ENCODE peak calls at places on chromosome 15, in five cellular contexts. W is ACHN, K is astrocyte of the cerebellum, I is neural progenitor cell, Y is hippocampal formation. A is an unnamed sample.

GRCh38 chr15:94972314-94972713 is 741.0 kb downstream of the MCTP2 start:
- DNase-seq in W (no peak), K (no peak), I (peak; percentile 8), Y (no peak), A (no peak)

GRCh38 chr15:66524801-66525200 is 19.7 kb downstream of the ZWILCH start:
- DNase-seq in W (no peak), K (no peak), I (no peak), Y (no peak), A (no peak)

GRCh38 chr15:80264031-80264430 is 12.0 kb upstream of the CTXND1 start:
- DNase-seq in W (no peak), K (peak; percentile 11), I (peak; percentile 25), Y (no peak), A (no peak)

GRCh38 chr15:62547584-62547983 is 382.5 kb upstream of the C2CD4B start:
- DNase-seq in W (no peak), K (no peak), I (no peak), Y (no peak), A (no peak)

GRCh38 chr15:68411735-68412134 is 20.2 kb downstream of the ITGA11 start:
- DNase-seq in W (no peak), K (no peak), I (no peak), Y (no peak), A (no peak)

GRCh38 chr15:63133786-63134185 is 12.1 kb downstream of the LACTB start:
- DNase-seq in W (no peak), K (no peak), I (no peak), Y (no peak), A (no peak)

GRCh38 chr15:70876011-70876410 is 16.2 kb downstream of the THAP10 start:
- DNase-seq in W (no peak), K (no peak), I (no peak), Y (no peak), A (no peak)

GRCh38 chr15:84671211-84671610 is 13.2 kb upstream of the NMB start:
- DNase-seq in W (peak; percentile 35), K (peak; percentile 85), I (no peak), Y (no peak), A (no peak)

GRCh38 chr15:79608041-79608440 is 175.9 kb downstream of the MINAR1 start:
- DNase-seq in W (no peak), K (no peak), I (no peak), Y (no peak), A (no peak)

GRCh38 chr15:82624008-82624407 is 23.2 kb downstream of the CPEB1 start:
- DNase-seq in W (no peak), K (no peak), I (no peak), Y (no peak), A (no peak)

GRCh38 chr15:39624806-39625205 is 43.9 kb downstream of the THBS1 start:
- DNase-seq in W (peak; percentile 55), K (peak; percentile 83), I (no peak), Y (no peak), A (peak; percentile 70)

GRCh38 chr15:45185903-45186770 is 1.6 kb downstream of the SHF start:
- DNase-seq in W (no peak), K (no peak), I (no peak), Y (no peak), A (no peak)

GRCh38 chr15:93479679-93480078 is 390.7 kb upstream of the RGMA start:
- DNase-seq in W (no peak), K (no peak), I (no peak), Y (no peak), A (no peak)

GRCh38 chr15:75831806-75832102 is 11.5 kb upstream of the UBE2Q2 start:
- DNase-seq in W (no peak), K (no peak), I (no peak), Y (no peak), A (no peak)

GRCh38 chr15:55796321-55796965 is 53.5 kb upstream of the PRTG start:
- DNase-seq in W (no peak), K (no peak), I (no peak), Y (no peak), A (no peak)

GRCh38 chr15:92003515-92004067 is 150.1 kb downstream of the SLCO3A1 start:
- DNase-seq in W (no peak), K (no peak), I (no peak), Y (no peak), A (no peak)

GRCh38 chr15:59200560-59200959 is 6.1 kb upstream of the LDHAL6B start:
- DNase-seq in W (no peak), K (no peak), I (no peak), Y (no peak), A (no peak)

GRCh38 chr15:99435761-99436346 is 129.9 kb upstream of the MEF2A start:
- DNase-seq in W (no peak), K (no peak), I (no peak), Y (no peak), A (peak; percentile 54)

GRCh38 chr15:60829416-60829815 is 350.5 kb upstream of the ICE2 start:
- DNase-seq in W (no peak), K (no peak), I (no peak), Y (no peak), A (no peak)

GRCh38 chr15:91942676-91943417 is 89.3 kb downstream of the SLCO3A1 start:
- DNase-seq in W (peak; percentile 78), K (peak; percentile 68), I (no peak), Y (peak; percentile 30), A (peak; percentile 80)

GRCh38 chr15:69825941-69826817 is 271.5 kb downstream of the TLE3 start:
- DNase-seq in W (no peak), K (no peak), I (peak; percentile 70), Y (no peak), A (no peak)

GRCh38 chr15:28959326-28959725 is 73.6 kb downstream of the APBA2 start:
- DNase-seq in W (no peak), K (no peak), I (no peak), Y (no peak), A (no peak)

GRCh38 chr15:41501961-41502786 is 8.5 kb downstream of the ITPKA start:
- DNase-seq in W (no peak), K (no peak), I (peak; percentile 56), Y (no peak), A (no peak)

GRCh38 chr15:25169318-25169717 is 214.5 kb downstream of the SNRPN start:
- DNase-seq in W (no peak), K (no peak), I (no peak), Y (no peak), A (no peak)